ENCODE peak calls at places on chromosomes 5 and 9, in nine cellular contexts. U is mammary epithelial cell; W is breast epithelium; H is CD8-positive, alpha-beta T cell; E is suprapubic skin; Z is PC-3; J is fibroblast of lung; R is dorsolateral prefrontal cortex; N is RWPE1. P is an unnamed sample.

GRCh38 chr5:95818181-95819147 is 4.1 kb downstream of the GLRX start:
- DNase-seq in R (no peak), N (no peak), U (no peak), H (no peak), J (no peak), Z (no peak), W (no peak), E (no peak), P (no peak)

GRCh38 chr5:95861221-95861857 is 38.8 kb upstream of the GLRX start:
- DNase-seq in Z (peak; percentile 94), W (peak; percentile 72), J (peak; percentile 97), N (peak; percentile 95), E (peak; percentile 91), H (no peak), R (peak; percentile 35), U (peak; percentile 88), P (peak; percentile 79)

GRCh38 chr5:142984016-142984415 is 213.8 kb downstream of the ARHGAP26 start:
- DNase-seq in W (no peak), E (no peak), H (no peak), Z (no peak), N (no peak), U (peak; percentile 23), J (peak; percentile 74), R (no peak), P (no peak)

GRCh38 chr9:118281787-118282186 is 577.6 kb downstream of the TLR4 start:
- DNase-seq in N (no peak), U (no peak), W (no peak), H (no peak), R (no peak), Z (no peak), J (no peak), E (no peak), P (no peak)

GRCh38 chr9:93035821-93036351 is 22.6 kb upstream of the SUSD3 start:
- DNase-seq in E (no peak), Z (no peak), R (no peak), J (no peak), H (no peak), W (no peak), N (no peak), U (no peak), P (no peak)

GRCh38 chr5:112551437-112552018 is 132.5 kb upstream of the EPB41L4A start:
- DNase-seq in U (peak; percentile 35), E (no peak), H (no peak), J (peak; percentile 50), R (no peak), N (peak; percentile 70), Z (peak; percentile 65), W (peak; percentile 26), P (no peak)

GRCh38 chr9:117234178-117234577 is 180.7 kb downstream of the ASTN2 start:
- DNase-seq in U (no peak), J (no peak), W (no peak), R (no peak), Z (no peak), N (no peak), H (no peak), E (no peak), P (no peak)

GRCh38 chr5:67310740-67311139 is 114.1 kb upstream of the CD180 start:
- DNase-seq in Z (no peak), R (no peak), U (no peak), H (no peak), E (no peak), J (no peak), W (no peak), N (no peak), P (no peak)

GRCh38 chr5:60546157-60546556 is 153.8 kb downstream of the DEPDC1B start:
- DNase-seq in W (no peak), Z (no peak), H (no peak), N (no peak), U (no peak), J (no peak), E (no peak), R (no peak), P (no peak)

GRCh38 chr5:98933446-98934072 is 4.8 kb upstream of the CHD1 start:
- DNase-seq in Z (no peak), W (no peak), H (no peak), J (no peak), N (no peak), E (no peak), R (no peak), U (no peak), P (no peak)

GRCh38 chr9:136372561-136373299 is 739 bp downstream of the CARD9 start:
- DNase-seq in U (peak; percentile 26), H (no peak), J (peak; percentile 75), R (no peak), N (peak; percentile 31), E (no peak), W (peak; percentile 77), Z (peak; percentile 8), P (no peak)

GRCh38 chr9:107437716-107438115 is 51.9 kb downstream of the KLF4 start:
- DNase-seq in N (no peak), U (no peak), W (no peak), H (no peak), R (no peak), J (no peak), Z (no peak), E (no peak), P (no peak)

GRCh38 chr5:150801117-150801927 is 22.8 kb downstream of the SMIM3 start:
- DNase-seq in R (no peak), J (peak; percentile 53), E (no peak), U (peak; percentile 74), H (no peak), W (no peak), N (peak; percentile 76), Z (peak; percentile 82), P (no peak)

GRCh38 chr9:20598367-20598766 is 23.9 kb downstream of the MLLT3 start:
- DNase-seq in J (no peak), Z (no peak), U (no peak), H (no peak), W (no peak), N (no peak), R (no peak), E (no peak), P (no peak)

GRCh38 chr9:87445646-87446045 is 52.0 kb upstream of the DAPK1 start:
- DNase-seq in R (peak; percentile 60), H (no peak), Z (no peak), N (peak; percentile 39), E (no peak), U (no peak), W (no peak), J (peak; percentile 19), P (no peak)

GRCh38 chr9:126128494-126129142 is 198.0 kb upstream of the MVB12B start:
- DNase-seq in Z (no peak), E (peak; percentile 59), H (peak; percentile 40), R (no peak), W (no peak), N (no peak), J (no peak), U (no peak), P (no peak)

DNA sequence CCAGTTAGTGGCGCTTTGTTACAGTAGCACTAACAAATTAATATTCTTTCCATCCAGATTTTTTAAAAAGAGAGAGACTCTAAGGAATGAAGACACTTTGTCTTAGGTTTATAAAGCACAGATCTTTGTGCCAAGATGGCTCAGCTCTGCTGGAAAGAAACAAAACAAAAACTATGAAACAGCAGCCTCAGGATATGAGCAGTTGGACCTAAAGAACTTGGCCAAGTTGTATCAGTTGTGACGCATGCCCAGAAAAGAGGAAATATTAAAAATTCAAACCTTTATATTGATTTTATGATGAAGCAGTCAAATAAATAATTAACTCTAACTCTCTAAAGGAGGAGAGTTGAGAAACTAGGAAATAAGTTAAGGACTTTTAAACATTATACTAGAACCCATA is 427.2 kb downstream of the SPOCK1 start:
- DNase-seq in N (no peak), H (no peak), Z (peak; percentile 14), J (peak; percentile 22), W (no peak), U (no peak), E (no peak), R (no peak), P (no peak)
- H3K27ac ChIP-seq in N (no peak overlapping the region), H (no peak overlapping the region), Z (no peak overlapping the region), J (no peak overlapping the region), W (no peak overlapping the region), U (no peak overlapping the region), E (peak overlapping the region; percentile 66), R (peak overlapping the region; percentile 70), P (no peak overlapping the region)

GRCh38 chr5:38497946-38498345 is 58.5 kb downstream of the LIFR start:
- DNase-seq in H (no peak), J (peak; percentile 24), R (no peak), E (no peak), U (no peak), W (no peak), Z (peak; percentile 52), N (no peak), P (no peak)
- TF ChIP-seq CTCF in H (no peak), J (peak; percentile 13), R (peak; percentile 46), E (no peak), U (no peak), W (no peak), Z (peak; percentile 62), N (no peak), P (peak; percentile 6)

DNA sequence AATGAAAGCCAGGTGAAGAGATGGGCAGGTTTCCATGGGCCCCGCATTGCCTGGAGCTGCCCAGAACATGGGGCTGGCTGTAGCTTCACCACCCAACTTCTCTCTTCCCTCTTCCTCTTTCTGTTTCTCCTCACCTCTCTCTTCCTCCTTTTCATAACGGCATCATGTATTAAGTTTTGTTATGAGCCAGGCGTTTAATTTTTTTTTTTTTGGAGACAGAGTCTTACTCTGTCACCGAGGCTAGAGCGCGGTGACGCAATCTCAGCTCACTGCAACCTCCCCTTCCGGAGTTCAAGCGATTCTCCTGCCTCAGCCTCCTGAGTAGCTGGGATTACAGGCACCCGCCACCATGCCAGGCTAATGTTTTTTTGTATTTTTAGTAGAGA is 13.0 kb upstream of the SPINK4 start:
- DNase-seq in J (no peak), W (no peak), Z (no peak), H (no peak), E (no peak), N (no peak), R (no peak), U (no peak), P (no peak)
- H3K27ac ChIP-seq in J (no peak overlapping the region), W (no peak overlapping the region), Z (no peak overlapping the region), H (no peak overlapping the region), E (no peak overlapping the region), N (peak overlapping the region; percentile 83), R (no peak overlapping the region), U (no peak overlapping the region), P (no peak overlapping the region)

GRCh38 chr5:123000731-123001130 is 35.8 kb downstream of the PPIC start:
- DNase-seq in W (no peak), Z (no peak), N (no peak), R (no peak), E (no peak), H (no peak), J (no peak), U (no peak), P (no peak)

GRCh38 chr5:123001801-123002200 is 34.7 kb downstream of the PPIC start:
- DNase-seq in J (no peak), Z (no peak), W (no peak), H (no peak), E (no peak), N (no peak), U (no peak), R (no peak), P (no peak)

GRCh38 chr5:122996102-122996501 is 40.4 kb downstream of the PPIC start:
- DNase-seq in H (no peak), R (no peak), J (no peak), N (no peak), W (no peak), Z (no peak), E (no peak), U (no peak), P (no peak)

GRCh38 chr5:122997294-122997693 is 39.2 kb downstream of the PPIC start:
- DNase-seq in E (no peak), J (no peak), R (no peak), H (no peak), N (no peak), U (no peak), Z (no peak), W (no peak), P (no peak)

GRCh38 chr5:122999947-123000563 is 36.5 kb downstream of the PPIC start:
- DNase-seq in H (no peak), J (peak; percentile 30), N (peak; percentile 32), U (no peak), W (no peak), E (no peak), Z (peak; percentile 53), R (no peak), P (no peak)
- TF ChIP-seq CTCF in H (no peak), J (no peak), N (no peak), U (peak; percentile 23), W (no peak), E (no peak), Z (peak; percentile 72), R (peak; percentile 32), P (peak; percentile 47)

P was measured in foreskin keratinocyte.